ENCODE peak calls at places on chromosomes 5 and 9, in eight cellular contexts. M, F, R, S, A, N, H and G are unnamed samples.

GRCh38 chr9:4964540-4964939 is 20.5 kb upstream of the JAK2 start:
- DNase-seq in R (peak), F (no peak), S (no peak), M (no peak), H (no peak), N (no peak), A (no peak), G (no peak)

GRCh38 chr5:2330731-2331130 is 420.7 kb downstream of the IRX2 start:
- DNase-seq in M (no peak), R (no peak), H (no peak), N (no peak), S (no peak), A (no peak), F (no peak), G (no peak)

GRCh38 chr5:10144040-10144439 is 105.6 kb downstream of the ATPSCKMT start:
- DNase-seq in F (no peak), M (no peak), N (no peak), S (no peak), A (no peak), R (no peak), H (no peak), G (no peak)

GRCh38 chr5:68680376-68680775 is 413.4 kb upstream of the SLC30A5 start:
- DNase-seq in H (no peak), M (no peak), R (no peak), N (no peak), S (no peak), F (no peak), A (no peak), G (peak)

GRCh38 chr9:120348951-120349429 is 231.0 kb downstream of the CDK5RAP2 start:
- DNase-seq in M (peak), S (peak), H (no peak), R (peak), N (peak), A (peak), F (peak), G (peak)

GRCh38 chr5:3564827-3565560 is 30.6 kb upstream of the IRX1 start:
- DNase-seq in H (no peak), R (no peak), N (no peak), F (no peak), M (no peak), A (no peak), S (no peak), G (no peak)

GRCh38 chr9:134597957-134598883 is 43.4 kb upstream of the COL5A1 start:
- DNase-seq in H (no peak), M (peak), N (no peak), F (no peak), A (no peak), R (no peak), S (no peak), G (no peak)

GRCh38 chr5:14504816-14505215 is 76.8 kb upstream of the OTULINL start:
- DNase-seq in A (no peak), N (no peak), M (no peak), H (no peak), S (no peak), F (no peak), R (no peak), G (no peak)

GRCh38 chr5:170736966-170737365 is 46.6 kb upstream of the GABRP start:
- DNase-seq in R (no peak), M (no peak), H (no peak), A (no peak), S (no peak), F (no peak), N (no peak), G (no peak)

GRCh38 chr5:89728750-89729149 is 680.8 kb downstream of the CETN3 start:
- DNase-seq in M (no peak), S (peak), A (no peak), H (no peak), R (peak), F (no peak), N (no peak), G (peak)

GRCh38 chr5:163399923-163400322 is 37.5 kb upstream of the CCNG1 start:
- DNase-seq in N (no peak), S (no peak), A (no peak), M (no peak), R (no peak), F (no peak), H (no peak), G (no peak)

GRCh38 chr5:65076251-65076869 is 307.6 kb downstream of the CWC27 start:
- DNase-seq in M (peak), F (peak), A (peak), S (peak), H (peak), N (peak), R (peak), G (peak)

GRCh38 chr5:65062684-65063083 is 294.0 kb downstream of the CWC27 start:
- DNase-seq in N (no peak), F (peak), S (peak), H (no peak), A (no peak), R (peak), M (no peak), G (peak)

GRCh38 chr5:170638051-170638450 is 134.2 kb downstream of the KCNIP1 start:
- DNase-seq in H (no peak), R (no peak), S (no peak), F (no peak), A (no peak), N (no peak), M (no peak), G (no peak)

GRCh38 chr5:96896285-96896711 is 20.0 kb downstream of the ERAP2 start:
- DNase-seq in N (peak), M (no peak), F (no peak), A (no peak), S (no peak), R (no peak), H (peak), G (no peak)

GRCh38 chr9:133563286-133564213 is 29.0 kb downstream of the ADAMTSL2 start:
- DNase-seq in F (no peak), A (peak), N (no peak), R (peak), S (peak), M (no peak), H (no peak), G (peak)

GRCh38 chr5:1881273-1881586 is 1.5 kb downstream of the IRX4 start:
- DNase-seq in N (no peak), H (no peak), S (no peak), R (no peak), A (no peak), M (no peak), F (peak), G (peak)

GRCh38 chr5:3606121-3606831 is 10.6 kb downstream of the IRX1 start:
- DNase-seq in S (no peak), F (no peak), M (no peak), A (no peak), R (peak), H (no peak), N (no peak), G (no peak)

GRCh38 chr5:181189363-181189961 is 15.5 kb downstream of the TRIM7 start:
- DNase-seq in M (peak), N (peak), R (no peak), A (no peak), H (peak), S (peak), F (no peak), G (peak)

GRCh38 chr5:4081466-4081865 is 485.8 kb downstream of the IRX1 start:
- DNase-seq in H (no peak), F (no peak), S (no peak), A (no peak), M (no peak), N (no peak), R (no peak), G (no peak)

GRCh38 chr9:121902483-121903135 is 190.5 kb downstream of the TTLL11 start:
- DNase-seq in S (peak), R (peak), N (no peak), A (no peak), H (no peak), M (no peak), F (no peak), G (peak)

GRCh38 chr5:169647566-169647965 is 10.5 kb downstream of the DOCK2 start:
- DNase-seq in M (peak), S (no peak), A (no peak), N (no peak), F (no peak), R (no peak), H (no peak), G (no peak)

GRCh38 chr5:170306381-170306790 is 8.8 kb upstream of the LCP2 start:
- DNase-seq in N (peak), S (peak), M (no peak), A (no peak), R (peak), H (no peak), F (no peak), G (peak)

GRCh38 chr5:123176938-123177275 is 87.9 kb downstream of the PRDM6 start:
- DNase-seq in F (no peak), A (no peak), M (no peak), S (no peak), R (peak), H (no peak), N (no peak), G (no peak)

GRCh38 chr5:158856794-158857193 is 242.9 kb downstream of the EBF1 start:
- DNase-seq in M (no peak), R (no peak), N (no peak), H (no peak), F (no peak), A (no peak), S (no peak), G (no peak)

GRCh38 chr9:97475079-97475478 is 26.4 kb upstream of the TMOD1 start:
- DNase-seq in A (no peak), M (no peak), H (no peak), F (no peak), R (no peak), N (no peak), S (peak), G (no peak)

GRCh38 chr9:20593551-20593950 is 28.7 kb downstream of the MLLT3 start:
- DNase-seq in H (no peak), N (no peak), F (no peak), R (peak), S (peak), A (no peak), M (no peak), G (peak)

GRCh38 chr5:169801324-169801777 is 164.3 kb downstream of the DOCK2 start:
- DNase-seq in H (no peak), A (no peak), N (peak), S (peak), M (no peak), F (no peak), R (peak), G (peak)

GRCh38 chr5:59164041-59164830 is 581.4 kb downstream of the RAB3C start:
- DNase-seq in F (no peak), H (no peak), S (peak), M (no peak), N (no peak), A (no peak), R (peak), G (peak)

GRCh38 chr9:117704024-117704575 is at the start of gene TLR4:
- DNase-seq in A (peak), M (peak), R (peak), F (peak), N (no peak), H (no peak), S (peak), G (peak)